ENCODE peak calls at places on chromosomes 12 and 14, in four cellular contexts. Z is SK-N-SH, M is H1, U is HepG2. I is an unnamed sample.

GRCh38 chr14:99881011-99881410 is 87.8 kb downstream of the EML1 start:
- DNase-seq in Z (no peak), U (no peak), M (no peak), I (no peak)

GRCh38 chr12:31118831-31119530 is 45.3 kb downstream of the DDX11 start:
- DNase-seq in M (no peak), U (no peak), Z (peak), I (peak)

GRCh38 chr12:64385468-64385867 is 5.1 kb downstream of the C12orf56 start:
- DNase-seq in M (no peak), U (no peak), Z (no peak), I (no peak)

GRCh38 chr12:29157486-29157946 is 8.4 kb downstream of the FAR2 start:
- DNase-seq in Z (no peak), M (no peak), U (no peak), I (no peak)

GRCh38 chr14:85399196-85399595 is 130.7 kb upstream of the FLRT2 start:
- DNase-seq in M (no peak), Z (no peak), U (no peak), I (no peak)

GRCh38 chr14:97010491-97011160 is 213.4 kb downstream of the VRK1 start:
- DNase-seq in U (no peak), Z (no peak), M (no peak), I (no peak)

GRCh38 chr14:77986808-77987207 is 183.4 kb upstream of the NRXN3 start:
- DNase-seq in Z (no peak), M (no peak), U (no peak), I (no peak)

GRCh38 chr12:101719566-101719965 is 19.7 kb downstream of the SYCP3 start:
- DNase-seq in Z (no peak), U (no peak), M (no peak), I (no peak)

GRCh38 chr14:39680777-39681176 is 248.5 kb upstream of the FBXO33 start:
- DNase-seq in Z (no peak), U (no peak), M (no peak), I (no peak)

GRCh38 chr14:104746951-104747481 is 5.9 kb upstream of the SIVA1 start:
- DNase-seq in Z (no peak), U (no peak), M (no peak), I (no peak)

GRCh38 chr12:80359703-80360102 is 84.3 kb upstream of the PTPRQ start:
- DNase-seq in M (no peak), U (no peak), Z (no peak), I (no peak)

GRCh38 chr12:88856201-88856600 is 275.9 kb upstream of the KITLG start:
- DNase-seq in Z (no peak), U (peak), M (no peak), I (no peak)

GRCh38 chr14:31069343-31069742 is 43.2 kb upstream of the STRN3 start:
- DNase-seq in M (no peak), Z (no peak), U (no peak), I (no peak)

GRCh38 chr14:99511421-99512109 is 30.4 kb downstream of the CCNK start:
- DNase-seq in Z (peak), M (no peak), U (no peak), I (no peak)

GRCh38 chr14:34527591-34527990 is 11.9 kb downstream of the EAPP start:
- DNase-seq in M (no peak), U (no peak), Z (no peak), I (no peak)

GRCh38 chr12:71455028-71455737 is 15.6 kb downstream of the LGR5 start:
- DNase-seq in Z (no peak), U (no peak), M (no peak), I (no peak)

GRCh38 chr12:107402041-107403022 is 283.3 kb upstream of the PWP1 start:
- DNase-seq in Z (peak), M (peak), U (peak), I (peak)

GRCh38 chr14:71230897-71231296 is 323.6 kb downstream of the PCNX1 start:
- DNase-seq in M (no peak), U (no peak), Z (no peak), I (no peak)

GRCh38 chr14:92254786-92255185 is 68.2 kb upstream of the SLC24A4 start:
- DNase-seq in M (no peak), U (no peak), Z (no peak), I (no peak)

GRCh38 chr14:61889914-61890351 is 127.7 kb downstream of the SNAPC1 start:
- DNase-seq in U (no peak), Z (no peak), M (no peak), I (no peak)

GRCh38 chr14:97719931-97720330 is 922.7 kb downstream of the VRK1 start:
- DNase-seq in Z (no peak), M (no peak), U (no peak), I (no peak)

GRCh38 chr12:62632521-62632920 is 165.9 kb downstream of the MON2 start:
- DNase-seq in M (no peak), U (peak), Z (peak), I (no peak)

GRCh38 chr12:91413591-91413990 is 231.0 kb upstream of the DCN start:
- DNase-seq in Z (peak), M (no peak), U (no peak), I (peak)

GRCh38 chr14:57732886-57733285 is 133.0 kb downstream of the SLC35F4 start:
- DNase-seq in Z (no peak), M (no peak), U (no peak), I (no peak)

GRCh38 chr14:77659822-77660221 is 43.4 kb upstream of the SPTLC2 start:
- DNase-seq in Z (no peak), M (no peak), U (no peak), I (no peak)

GRCh38 chr14:92716131-92716530 is 32.3 kb downstream of the LGMN start:
- DNase-seq in U (no peak), M (no peak), Z (no peak), I (no peak)

GRCh38 chr14:73261075-73261474 is 23.8 kb downstream of the PAPLN start:
- DNase-seq in Z (no peak), U (no peak), M (no peak), I (no peak)

GRCh38 chr14:68191567-68192321 is 372.2 kb downstream of the RAD51B start:
- DNase-seq in Z (no peak), U (peak), M (no peak), I (no peak)

GRCh38 chr14:59277659-59278058 is 89.2 kb downstream of the DAAM1 start:
- DNase-seq in M (no peak), U (no peak), Z (no peak), I (no peak)

GRCh38 chr12:114668151-114668891 is 15.7 kb downstream of the TBX3 start:
- DNase-seq in U (peak), M (peak), Z (peak), I (peak)

GRCh38 chr14:28677381-28677780 is 89.2 kb upstream of the FOXG1 start:
- DNase-seq in Z (no peak), U (no peak), M (no peak), I (no peak)

GRCh38 chr12:143964-144649 is 69.8 kb downstream of the SLC6A12 start:
- DNase-seq in M (no peak), Z (no peak), U (peak), I (no peak)

GRCh38 chr14:38143651-38144505 is 63.8 kb upstream of the SSTR1 start:
- DNase-seq in U (no peak), M (no peak), Z (no peak), I (no peak)

GRCh38 chr14:26125039-26125438 is 472.8 kb downstream of the NOVA1 start:
- DNase-seq in M (no peak), Z (no peak), U (no peak), I (no peak)

GRCh38 chr12:67681145-67681778 is 32.7 kb downstream of the DYRK2 start:
- DNase-seq in M (no peak), U (no peak), Z (no peak), I (no peak)
- TF ChIP-seq JUND in M (no peak), U (no peak), Z (peak), I (no peak)

GRCh38 chr12:49763006-49763591 is 21.7 kb downstream of the TMBIM6 start:
- DNase-seq in M (peak), U (peak), Z (peak), I (peak)
- TF ChIP-seq JUND in M (no peak), U (no peak), Z (no peak), I (no peak)

GRCh38 chr12:4977104-4977503 is 66.6 kb upstream of the KCNA5 start:
- DNase-seq in Z (no peak), M (no peak), U (no peak), I (no peak)
- TF ChIP-seq JUND in Z (no peak), M (no peak), U (no peak), I (no peak)

GRCh38 chr14:80664576-80664975 is 277.0 kb downstream of the CEP128 start:
- DNase-seq in Z (no peak), U (peak), M (no peak), I (no peak)
- TF ChIP-seq JUND in Z (peak), U (no peak), M (no peak), I (no peak)

DNA sequence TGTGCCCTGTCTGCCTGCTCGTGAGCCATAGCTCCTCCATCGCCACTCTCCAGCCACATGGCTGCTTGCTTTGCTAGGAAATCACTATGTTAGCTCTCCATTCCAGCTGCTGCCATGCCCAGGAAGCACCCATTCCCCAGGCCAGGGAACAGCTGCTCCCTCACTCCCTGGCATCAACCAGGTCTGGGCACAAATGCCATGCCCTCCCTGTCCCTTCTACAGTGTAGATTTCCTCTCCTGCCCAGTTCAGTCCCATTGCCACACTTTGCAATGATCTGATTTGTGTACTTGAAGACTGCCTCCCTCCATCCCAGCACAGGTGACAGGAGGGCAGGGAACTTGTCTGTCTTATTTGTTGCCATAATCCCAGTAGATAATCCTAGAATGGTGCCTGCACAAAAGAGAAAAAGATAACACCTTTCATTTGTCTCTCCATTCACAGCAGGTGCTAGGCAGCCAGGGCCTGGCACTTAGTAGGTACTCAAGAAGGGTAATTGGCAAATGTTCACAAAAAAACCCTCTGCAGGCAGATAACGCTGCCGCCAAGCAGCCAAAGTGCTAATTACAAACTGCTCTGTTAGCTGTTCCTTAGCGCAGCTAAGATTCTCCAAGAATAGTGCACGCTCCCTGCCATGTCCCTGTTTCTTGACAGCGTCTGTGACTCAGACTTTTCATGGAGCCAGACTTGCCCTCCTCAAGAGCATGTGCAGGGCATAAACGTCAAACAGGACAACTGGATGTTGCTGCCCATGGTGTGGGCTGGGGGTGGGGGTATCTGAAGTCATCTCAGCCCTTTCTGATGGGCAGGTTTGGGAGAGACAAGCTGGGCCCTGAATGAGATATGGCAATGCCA is 69.1 kb downstream of the ARL6IP4 start:
- DNase-seq in U (no peak), M (no peak), Z (no peak), I (no peak)
- TF ChIP-seq JUND in U (no peak), M (no peak), Z (no peak), I (no peak)

GRCh38 chr12:104955703-104956102 is 2.4 kb downstream of the SLC41A2 start:
- DNase-seq in M (no peak), U (no peak), Z (no peak), I (no peak)

GRCh38 chr12:104956870-104957301 is 1.2 kb downstream of the SLC41A2 start:
- DNase-seq in U (no peak), M (no peak), Z (no peak), I (no peak)

GRCh38 chr12:104952816-104953215 is 5.3 kb downstream of the SLC41A2 start:
- DNase-seq in U (no peak), Z (no peak), M (no peak), I (no peak)

GRCh38 chr12:104951759-104952509 is 6.2 kb downstream of the SLC41A2 start:
- DNase-seq in Z (no peak), U (no peak), M (no peak), I (peak)

GRCh38 chr12:104953323-104953722 is 4.8 kb downstream of the SLC41A2 start:
- DNase-seq in U (no peak), Z (no peak), M (no peak), I (no peak)
- TF ChIP-seq JUND in U (no peak), Z (no peak), M (no peak), I (no peak)

I was measured in T47D.